ENCODE peak calls at places on chromosomes 12 and 14, in six cellular contexts. J, U, F, O, K and L are unnamed samples. For H3K27me3, the result is how much of the 10 kb centered on the place peaks cover.

GRCh38 chr12:6053541-6053940 is 70.9 kb downstream of the VWF start:
- DNase-seq in J (no peak), U (no peak), F (no peak), O (no peak), K (no peak), L (no peak)

GRCh38 chr14:99644723-99645544 is at the start of gene HHIPL1:
- DNase-seq in J (no peak), U (peak), F (peak), O (no peak), K (no peak), L (no peak)

GRCh38 chr14:58243790-58244555 is 670 bp upstream of the PSMA3 start:
- DNase-seq in J (no peak), U (peak), F (no peak), O (peak), K (no peak), L (no peak)

GRCh38 chr14:81565441-81566290 is 32.0 kb upstream of the SEL1L start:
- DNase-seq in J (no peak), U (peak), F (peak), O (peak), K (peak), L (no peak)

GRCh38 chr12:28040251-28040650 is 67.7 kb upstream of the PTHLH start:
- DNase-seq in J (no peak), U (no peak), F (no peak), O (no peak), K (peak), L (no peak)

GRCh38 chr12:74370608-74371216 is 166.9 kb upstream of the ATXN7L3B start:
- DNase-seq in J (no peak), U (no peak), F (no peak), O (no peak), K (no peak), L (no peak)

GRCh38 chr14:32702088-32702487 is 236.6 kb upstream of the NPAS3 start:
- DNase-seq in J (no peak), U (no peak), F (no peak), O (no peak), K (no peak), L (no peak)

GRCh38 chr12:47715393-47715876 is 9.6 kb upstream of the RPAP3 start:
- DNase-seq in J (peak), U (peak), F (peak), O (peak), K (peak), L (peak)

GRCh38 chr12:62214847-62215246 is 45.4 kb upstream of the USP15 start:
- DNase-seq in J (no peak), U (no peak), F (no peak), O (peak), K (no peak), L (no peak)

GRCh38 chr12:76871082-76871481 is 7.7 kb downstream of the CSRP2 start:
- DNase-seq in J (no peak), U (no peak), F (no peak), O (no peak), K (no peak), L (no peak)

GRCh38 chr12:32896438-32897275 is at the start of gene PKP2:
- DNase-seq in J (peak), U (peak), F (peak), O (peak), K (peak), L (no peak)

GRCh38 chr14:73723411-73723798 is 9.2 kb upstream of the PNMA1 start:
- DNase-seq in J (no peak), U (no peak), F (no peak), O (no peak), K (no peak), L (no peak)

GRCh38 chr14:53509845-53510244 is 356.7 kb upstream of the DDHD1 start:
- DNase-seq in J (peak), U (peak), F (no peak), O (peak), K (no peak), L (no peak)

DNA sequence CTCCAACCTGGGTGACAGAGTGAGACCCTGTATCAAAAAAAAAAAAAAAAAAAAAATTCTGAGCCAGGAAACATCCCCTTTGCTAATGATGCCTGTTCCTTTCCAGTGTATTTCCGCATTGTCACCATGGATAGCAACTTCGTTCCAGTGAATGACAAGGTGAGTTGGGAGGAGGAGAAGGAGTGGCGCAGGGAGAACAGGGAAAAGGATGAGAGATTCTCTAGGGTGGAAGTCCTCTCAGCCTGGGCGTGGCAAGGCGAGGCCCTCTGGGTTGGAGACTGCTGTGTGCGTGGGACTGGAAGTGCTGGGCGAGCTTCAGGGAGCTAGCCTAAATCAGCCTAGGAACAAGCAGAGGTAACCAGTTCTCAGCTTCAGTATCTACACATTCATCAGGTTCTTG is 7.2 kb downstream of the A2ML1 start:
- DNase-seq in J (no peak), U (no peak), F (no peak), O (no peak), K (no peak), L (no peak)
- H3K4me3 ChIP-seq in J (no peak), U (no peak), F (no peak), O (no peak), K (no peak), L (no peak)

DNA sequence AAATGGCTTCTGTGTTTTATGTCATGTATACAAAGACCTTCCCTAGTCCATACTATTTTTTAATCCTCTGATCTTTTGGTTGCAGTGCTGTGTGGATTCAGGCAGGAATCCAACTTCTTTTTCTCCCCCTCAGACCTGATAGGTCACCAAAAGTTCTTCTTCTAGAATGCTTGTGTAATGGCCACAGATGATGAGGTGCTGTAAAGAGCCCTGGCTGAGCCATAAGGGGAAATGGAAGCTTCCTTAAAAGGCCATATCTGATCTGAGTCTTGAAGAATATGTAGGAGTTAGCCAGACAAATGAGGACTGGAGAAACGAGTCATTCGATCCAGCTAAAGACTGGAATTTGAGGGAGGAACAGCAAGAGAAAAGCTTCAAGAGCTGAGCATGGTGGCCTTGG is 353.9 kb downstream of the PCNX1 start:
- DNase-seq in J (no peak), U (no peak), F (no peak), O (no peak), K (no peak), L (no peak)
- H3K27me3 ChIP-seq in J (under half), U (under half), F (under half), O (under half), K (under half), L (under half)

GRCh38 chr12:104462325-104462724 is 5.6 kb downstream of the CHST11 start:
- DNase-seq in J (no peak), U (no peak), F (no peak), O (no peak), K (no peak), L (no peak)

GRCh38 chr12:104462931-104463339 is 6.2 kb downstream of the CHST11 start:
- DNase-seq in J (no peak), U (no peak), F (no peak), O (no peak), K (no peak), L (peak)

GRCh38 chr12:104459556-104459909 is 2.8 kb downstream of the CHST11 start:
- DNase-seq in J (no peak), U (no peak), F (no peak), O (peak), K (no peak), L (no peak)

GRCh38 chr12:104460041-104460757 is 3.5 kb downstream of the CHST11 start:
- DNase-seq in J (no peak), U (no peak), F (peak), O (no peak), K (no peak), L (no peak)

DNA sequence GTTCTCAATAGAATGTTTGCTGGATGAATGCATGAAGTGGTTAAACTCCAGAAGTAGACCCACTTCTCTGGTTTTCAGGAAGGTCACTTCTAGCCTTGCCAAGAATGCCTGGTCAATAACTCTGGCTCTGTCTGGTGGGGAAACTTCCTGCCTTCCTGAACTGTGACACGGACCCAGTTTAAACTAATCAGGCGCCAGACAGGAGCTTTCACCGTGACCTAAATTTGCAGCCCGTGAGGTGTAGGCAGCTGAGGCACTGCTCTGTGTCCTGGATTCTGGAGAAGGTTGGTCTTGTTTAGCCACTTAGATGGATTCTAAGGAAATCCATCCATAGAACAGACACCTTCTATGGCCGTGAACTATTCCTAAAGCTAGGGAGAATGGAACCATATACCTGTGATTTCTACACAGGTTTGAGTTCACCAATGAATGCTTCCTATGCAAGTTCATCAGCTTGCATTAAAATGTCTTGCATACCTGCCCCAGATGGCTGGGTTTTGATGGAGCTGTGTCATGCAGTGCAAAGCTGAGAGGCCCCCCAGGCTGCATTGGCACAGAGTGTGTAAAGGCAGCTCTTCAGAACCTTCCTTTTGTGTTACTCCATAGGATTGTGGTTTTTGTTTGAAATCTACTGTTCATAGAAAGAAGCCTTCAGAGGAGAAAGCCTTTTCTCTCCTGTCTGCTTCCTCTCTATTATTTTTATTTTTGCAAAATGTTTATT is 4.4 kb downstream of the CHST11 start:
- DNase-seq in J (no peak), U (no peak), F (peak), O (no peak), K (no peak), L (no peak)
- H3K4me3 ChIP-seq in J (no peak), U (no peak), F (peak), O (no peak), K (no peak), L (peak)

DNA sequence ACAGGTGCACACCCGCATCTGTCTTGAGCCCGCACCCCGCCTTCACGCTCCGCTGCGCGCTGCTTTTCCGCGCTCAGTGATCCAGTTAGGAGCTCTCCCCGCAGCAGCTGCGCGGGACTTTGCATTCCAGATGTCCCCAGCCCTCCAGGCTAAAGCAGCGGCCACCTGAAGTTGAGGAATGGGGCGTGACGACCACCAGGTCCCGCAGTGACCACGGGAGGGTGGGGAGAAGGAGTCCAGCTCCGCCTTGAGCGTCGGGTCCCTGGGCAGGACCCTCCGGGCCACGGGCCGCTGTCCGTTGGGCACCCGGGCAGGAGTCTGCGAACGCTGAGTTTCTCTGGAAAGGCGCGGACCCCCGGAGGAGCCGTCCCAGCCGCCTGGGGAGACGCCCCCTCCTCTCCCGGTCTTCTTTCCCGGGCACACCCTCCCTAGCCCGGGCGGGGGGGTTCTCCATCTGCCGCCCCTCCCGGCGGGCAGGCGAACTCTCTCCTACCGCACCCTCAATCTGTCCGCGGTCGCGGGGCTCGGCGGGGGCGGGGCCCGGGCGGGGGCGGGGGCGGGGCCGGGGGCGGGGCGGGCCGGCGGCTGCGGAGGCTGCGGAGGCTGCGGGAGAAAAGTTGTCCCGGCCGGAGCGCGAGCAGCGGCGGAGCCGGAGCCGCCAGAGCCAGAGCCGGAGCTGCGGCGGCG is at the start of gene TMEM132C:
- DNase-seq in J (no peak), U (no peak), F (peak), O (no peak), K (no peak), L (no peak)
- H3K27me3 ChIP-seq in J (under half), U (under half), F (half or more), O (under half), K (under half), L (under half)

GRCh38 chr12:57894577-57895292 is 46.6 kb upstream of the ATP23 start:
- DNase-seq in J (no peak), U (no peak), F (peak), O (no peak), K (peak), L (no peak)
- H3K4me3 ChIP-seq in J (no peak), U (no peak), F (no peak), O (no peak), K (no peak), L (no peak)

GRCh38 chr14:77145975-77146740 is 4.6 kb upstream of the ZDHHC22 start:
- DNase-seq in J (no peak), U (no peak), F (peak), O (no peak), K (no peak), L (no peak)
- H3K27me3 ChIP-seq in J (under half), U (under half), F (half or more), O (under half), K (under half), L (under half)

GRCh38 chr12:132922676-132923075 is 33.4 kb downstream of the ZNF605 start:
- DNase-seq in J (no peak), U (no peak), F (no peak), O (no peak), K (no peak), L (no peak)
- H3K4me3 ChIP-seq in J (no peak), U (no peak), F (no peak), O (no peak), K (no peak), L (no peak)

GRCh38 chr12:84056-84455 is 17.5 kb downstream of the IQSEC3 start:
- DNase-seq in J (peak), U (no peak), F (peak), O (no peak), K (no peak), L (no peak)

GRCh38 chr12:85191-85666 is 18.7 kb downstream of the IQSEC3 start:
- DNase-seq in J (peak), U (no peak), F (peak), O (no peak), K (no peak), L (no peak)

GRCh38 chr12:78981-79380 is 12.4 kb downstream of the IQSEC3 start:
- DNase-seq in J (no peak), U (no peak), F (peak), O (no peak), K (no peak), L (no peak)

GRCh38 chr12:80681-81190 is 14.2 kb downstream of the IQSEC3 start:
- DNase-seq in J (peak), U (no peak), F (peak), O (no peak), K (no peak), L (no peak)

GRCh38 chr12:82740-83139 is 16.2 kb downstream of the IQSEC3 start:
- DNase-seq in J (no peak), U (no peak), F (peak), O (no peak), K (no peak), L (no peak)
- H3K27me3 ChIP-seq in J (under half), U (under half), F (half or more), O (under half), K (under half), L (under half)

GRCh38 chr14:93962701-93963601 is 13.4 kb downstream of the ASB2 start:
- DNase-seq in J (no peak), U (peak), F (no peak), O (peak), K (no peak), L (peak)
- H3K4me3 ChIP-seq in J (no peak), U (no peak), F (no peak), O (no peak), K (no peak), L (peak)